ENCODE peak calls at places on chromosomes 2 and 18, in ten cellular contexts. Q is suprapubic skin; W is AML-193; Z is neural crest cell; Y is stomach; S is stimulated activated CD8-positive, alpha-beta memory T cell treated with anti-CD3 and anti-CD28 coated beads, Interleukin-4, amount 100 ng/mL, for 24 hours; B is SK-N-DZ; X is activated CD8-positive, alpha-beta memory T cell treated with anti-CD3 and anti-CD28 coated beads for 24 hours; G is HT-29; T is lower lobe of right lung. O is an unnamed sample.

GRCh38 chr2:237677951-237678481 is 50.6 kb downstream of the LRRFIP1 start:
- DNase-seq in G (no peak), S (no peak), Y (no peak), B (no peak), T (no peak), X (no peak), Q (peak), W (peak), Z (no peak), O (peak)

GRCh38 chr2:44852594-44852993 is 88.9 kb upstream of the SIX3 start:
- DNase-seq in Y (no peak), B (no peak), Q (no peak), T (no peak), S (no peak), X (no peak), Z (no peak), W (no peak), G (no peak), O (no peak)

GRCh38 chr2:111975053-111975552 is 76.7 kb downstream of the MERTK start:
- DNase-seq in X (no peak), Q (no peak), Z (no peak), T (no peak), G (peak), Y (peak), S (no peak), W (no peak), B (no peak), O (peak)

GRCh38 chr18:70413455-70413854 is 124.6 kb downstream of the SOCS6 start:
- DNase-seq in T (no peak), G (no peak), S (no peak), B (no peak), Z (no peak), Q (no peak), X (no peak), W (no peak), Y (no peak), O (no peak)

GRCh38 chr2:47420214-47420613 is 17.3 kb downstream of the MSH2 start:
- DNase-seq in Z (no peak), Q (no peak), S (no peak), X (no peak), B (no peak), Y (no peak), W (no peak), G (no peak), T (no peak), O (no peak)

GRCh38 chr18:45526120-45526841 is 89.0 kb upstream of the SLC14A2 start:
- DNase-seq in X (no peak), Q (no peak), S (no peak), W (no peak), G (no peak), Y (no peak), T (no peak), Z (no peak), B (no peak), O (peak)

GRCh38 chr2:113700186-113700841 is 56.1 kb downstream of the SLC35F5 start:
- DNase-seq in Q (no peak), G (peak), Z (no peak), S (peak), X (peak), T (peak), W (peak), Y (no peak), B (no peak), O (no peak)

GRCh38 chr18:67731853-67732252 is 215.3 kb upstream of the DSEL start:
- DNase-seq in W (no peak), B (no peak), Y (no peak), Q (no peak), S (no peak), X (no peak), Z (no peak), G (no peak), T (no peak), O (no peak)

GRCh38 chr2:120552800-120553471 is 182.7 kb upstream of the GLI2 start:
- DNase-seq in G (peak), W (no peak), B (no peak), X (no peak), Y (peak), Q (peak), S (peak), Z (peak), T (peak), O (peak)

GRCh38 chr2:223601932-223602676 is at the start of gene SCG2:
- DNase-seq in X (no peak), Q (peak), W (peak), G (peak), S (peak), B (peak), Y (peak), T (peak), Z (peak), O (peak)

GRCh38 chr2:54401592-54401991 is 54.5 kb upstream of the SPTBN1 start:
- DNase-seq in Z (no peak), B (no peak), G (no peak), Y (no peak), T (no peak), Q (no peak), S (no peak), W (no peak), X (no peak), O (no peak)

GRCh38 chr2:192696857-192697256 is 502.1 kb upstream of the TMEFF2 start:
- DNase-seq in Q (no peak), T (no peak), W (no peak), Z (no peak), X (no peak), Y (no peak), B (no peak), S (no peak), G (no peak), O (no peak)

GRCh38 chr2:58137221-58137620 is 90.6 kb downstream of the VRK2 start:
- DNase-seq in W (no peak), B (no peak), X (no peak), T (no peak), Y (no peak), S (no peak), Z (no peak), G (no peak), Q (no peak), O (no peak)

GRCh38 chr2:241308832-241309500 is 6.5 kb downstream of the HDLBP start:
- DNase-seq in Q (no peak), X (no peak), G (no peak), B (no peak), Y (no peak), T (no peak), S (no peak), W (no peak), Z (no peak), O (no peak)

GRCh38 chr2:1714291-1715064 is 29.8 kb downstream of the PXDN start:
- DNase-seq in Y (no peak), X (no peak), W (no peak), B (no peak), Q (no peak), S (no peak), Z (no peak), G (no peak), T (no peak), O (no peak)

GRCh38 chr2:204977914-204978313 is 432.6 kb downstream of the PARD3B start:
- DNase-seq in S (no peak), B (no peak), T (no peak), W (no peak), Z (no peak), Q (no peak), X (no peak), Y (no peak), G (peak), O (no peak)

GRCh38 chr2:172086349-172087190 is 1.3 kb downstream of the DLX1 start:
- DNase-seq in Y (no peak), Z (peak), W (no peak), G (peak), B (no peak), S (no peak), Q (no peak), X (peak), T (no peak), O (peak)

GRCh38 chr2:61368687-61369665 is 101.9 kb downstream of the USP34 start:
- DNase-seq in Z (no peak), Y (no peak), S (no peak), G (no peak), B (no peak), T (no peak), W (no peak), Q (no peak), X (no peak), O (no peak)

GRCh38 chr2:201522965-201523364 is 71.4 kb downstream of the STRADB start:
- DNase-seq in W (no peak), B (no peak), Q (no peak), G (no peak), T (no peak), X (no peak), S (no peak), Y (no peak), Z (no peak), O (no peak)

GRCh38 chr18:76338088-76338487 is 157.0 kb downstream of the ZNF516 start:
- DNase-seq in G (no peak), B (no peak), S (no peak), T (no peak), Q (no peak), Z (no peak), W (no peak), X (no peak), Y (no peak), O (no peak)

GRCh38 chr2:204738721-204739120 is 193.4 kb downstream of the PARD3B start:
- DNase-seq in X (no peak), S (no peak), Y (no peak), Q (no peak), T (no peak), Z (no peak), W (no peak), B (no peak), G (no peak), O (no peak)

GRCh38 chr2:3476386-3477033 is 42.8 kb downstream of the ADI1 start:
- DNase-seq in X (no peak), T (no peak), G (no peak), Q (no peak), B (no peak), W (no peak), S (no peak), Y (no peak), Z (peak), O (no peak)

GRCh38 chr2:172464340-172465129 is 37.1 kb downstream of the ITGA6 start:
- DNase-seq in Y (no peak), Q (no peak), G (peak), B (no peak), Z (no peak), S (no peak), W (no peak), X (no peak), T (no peak), O (peak)

GRCh38 chr2:104750061-104750460 is 103.9 kb upstream of the POU3F3 start:
- DNase-seq in X (no peak), Z (no peak), Q (no peak), Y (no peak), T (no peak), W (no peak), G (no peak), B (no peak), S (no peak), O (no peak)

GRCh38 chr2:110105608-110106467 is 9.8 kb downstream of the MALL start:
- DNase-seq in Z (no peak), G (peak), T (no peak), S (no peak), Q (no peak), Y (no peak), B (no peak), X (no peak), W (no peak), O (peak)

GRCh38 chr2:234981197-234982095 is 29.6 kb downstream of the SH3BP4 start:
- DNase-seq in B (no peak), Y (peak), S (no peak), X (no peak), G (peak), W (no peak), Z (no peak), Q (no peak), T (no peak), O (peak)

GRCh38 chr2:85326406-85326945 is 1.3 kb downstream of the TGOLN2 start:
- DNase-seq in Y (no peak), Z (no peak), X (peak), T (no peak), G (peak), Q (no peak), B (no peak), S (peak), W (peak), O (no peak)

O was measured in hepatocyte.